ENCODE peak calls at places on chromosomes 12 and 14, in six cellular contexts. One of them, this sample, is unnamed. For H3K27me3, the result is how much of the 10 kb centered on the place peaks cover.

GRCh38 chr14:74161526-74162158 is 76.9 kb downstream of the LIN52 start:
- DNase-seq in tibial artery: no peak
- DNase-seq in CD8-positive, alpha-beta T cell: no peak
- DNase-seq in ovary: no peak
- DNase-seq in HCT116: no peak
- DNase-seq in CD4-positive, alpha-beta T cell: no peak
- DNase-seq in this sample: no peak

GRCh38 chr12:53505555-53506449 is 1.5 kb downstream of the NPFF start:
- DNase-seq in tibial artery: no peak
- DNase-seq in CD8-positive, alpha-beta T cell: no peak
- DNase-seq in ovary: peak
- DNase-seq in HCT116: no peak
- DNase-seq in CD4-positive, alpha-beta T cell: no peak
- DNase-seq in this sample: no peak

GRCh38 chr14:90693413-90693812 is 122.8 kb downstream of the TTC7B start:
- DNase-seq in tibial artery: no peak
- DNase-seq in CD8-positive, alpha-beta T cell: no peak
- DNase-seq in ovary: no peak
- DNase-seq in HCT116: no peak
- DNase-seq in CD4-positive, alpha-beta T cell: no peak
- DNase-seq in this sample: no peak

GRCh38 chr14:66508846-66509621 is 1.1 kb downstream of the GPHN start:
- DNase-seq in tibial artery: peak
- DNase-seq in CD8-positive, alpha-beta T cell: peak
- DNase-seq in ovary: peak
- DNase-seq in HCT116: no peak
- DNase-seq in CD4-positive, alpha-beta T cell: peak
- DNase-seq in this sample: peak

GRCh38 chr12:107642240-107642639 is 43.4 kb upstream of the PWP1 start:
- DNase-seq in tibial artery: no peak
- DNase-seq in CD8-positive, alpha-beta T cell: no peak
- DNase-seq in ovary: no peak
- DNase-seq in HCT116: no peak
- DNase-seq in CD4-positive, alpha-beta T cell: no peak
- DNase-seq in this sample: no peak

GRCh38 chr14:91744068-91744480 is 12.2 kb upstream of the CATSPERB start:
- DNase-seq in tibial artery: no peak
- DNase-seq in CD8-positive, alpha-beta T cell: no peak
- DNase-seq in ovary: no peak
- DNase-seq in HCT116: peak
- DNase-seq in CD4-positive, alpha-beta T cell: no peak
- DNase-seq in this sample: no peak

GRCh38 chr14:95189400-95190162 is 32.3 kb upstream of the DICER1 start:
- DNase-seq in tibial artery: no peak
- DNase-seq in CD8-positive, alpha-beta T cell: no peak
- DNase-seq in ovary: no peak
- DNase-seq in HCT116: no peak
- DNase-seq in CD4-positive, alpha-beta T cell: no peak
- DNase-seq in this sample: no peak

GRCh38 chr14:63881926-63882325 is 29.1 kb downstream of the SYNE2 start:
- DNase-seq in tibial artery: peak
- DNase-seq in CD8-positive, alpha-beta T cell: no peak
- DNase-seq in ovary: no peak
- DNase-seq in HCT116: no peak
- DNase-seq in CD4-positive, alpha-beta T cell: no peak
- DNase-seq in this sample: no peak

GRCh38 chr12:68565391-68565903 is 45.3 kb upstream of the RAP1B start:
- DNase-seq in tibial artery: no peak
- DNase-seq in CD8-positive, alpha-beta T cell: no peak
- DNase-seq in ovary: no peak
- DNase-seq in HCT116: no peak
- DNase-seq in CD4-positive, alpha-beta T cell: no peak
- DNase-seq in this sample: peak

GRCh38 chr12:121128908-121129704 is 3.6 kb upstream of the P2RX7 start:
- DNase-seq in tibial artery: peak
- DNase-seq in CD8-positive, alpha-beta T cell: peak
- DNase-seq in ovary: peak
- DNase-seq in HCT116: no peak
- DNase-seq in CD4-positive, alpha-beta T cell: peak
- DNase-seq in this sample: no peak

GRCh38 chr14:39212034-39212433 is 21.7 kb upstream of the MIA2 start:
- DNase-seq in tibial artery: no peak
- DNase-seq in CD8-positive, alpha-beta T cell: no peak
- DNase-seq in ovary: no peak
- DNase-seq in HCT116: no peak
- DNase-seq in CD4-positive, alpha-beta T cell: no peak
- DNase-seq in this sample: peak

GRCh38 chr12:88566430-88566829 is 13.8 kb downstream of the KITLG start:
- DNase-seq in tibial artery: no peak
- DNase-seq in CD8-positive, alpha-beta T cell: no peak
- DNase-seq in ovary: no peak
- DNase-seq in HCT116: no peak
- DNase-seq in CD4-positive, alpha-beta T cell: no peak
- DNase-seq in this sample: peak

GRCh38 chr14:37638599-37638998 is 43.2 kb downstream of the TTC6 start:
- DNase-seq in tibial artery: no peak
- DNase-seq in CD8-positive, alpha-beta T cell: no peak
- DNase-seq in ovary: no peak
- DNase-seq in HCT116: no peak
- DNase-seq in CD4-positive, alpha-beta T cell: no peak
- DNase-seq in this sample: no peak

GRCh38 chr14:98964171-98964570 is 307.8 kb downstream of the BCL11B start:
- DNase-seq in tibial artery: no peak
- DNase-seq in CD8-positive, alpha-beta T cell: no peak
- DNase-seq in ovary: no peak
- DNase-seq in HCT116: no peak
- DNase-seq in CD4-positive, alpha-beta T cell: no peak
- DNase-seq in this sample: no peak

GRCh38 chr14:68401320-68401719 is 391.5 kb downstream of the ZFP36L1 start:
- DNase-seq in tibial artery: no peak
- DNase-seq in CD8-positive, alpha-beta T cell: no peak
- DNase-seq in ovary: no peak
- DNase-seq in HCT116: peak
- DNase-seq in CD4-positive, alpha-beta T cell: no peak
- DNase-seq in this sample: peak

GRCh38 chr12:50985322-50985721 is 33.0 kb downstream of the HIGD1C start:
- DNase-seq in tibial artery: peak
- DNase-seq in CD8-positive, alpha-beta T cell: no peak
- DNase-seq in ovary: no peak
- DNase-seq in HCT116: peak
- DNase-seq in CD4-positive, alpha-beta T cell: no peak
- DNase-seq in this sample: peak

GRCh38 chr12:125191361-125192087 is 126.3 kb downstream of the AACS start:
- DNase-seq in tibial artery: no peak
- DNase-seq in CD8-positive, alpha-beta T cell: no peak
- DNase-seq in ovary: no peak
- DNase-seq in HCT116: no peak
- DNase-seq in CD4-positive, alpha-beta T cell: no peak
- DNase-seq in this sample: no peak

GRCh38 chr12:16437926-16438325 is 90.5 kb downstream of the MGST1 start:
- DNase-seq in tibial artery: no peak
- DNase-seq in CD8-positive, alpha-beta T cell: no peak
- DNase-seq in ovary: no peak
- DNase-seq in HCT116: no peak
- DNase-seq in CD4-positive, alpha-beta T cell: no peak
- DNase-seq in this sample: no peak

GRCh38 chr14:36988989-36989388 is 183.4 kb downstream of the SLC25A21 start:
- DNase-seq in tibial artery: no peak
- DNase-seq in CD8-positive, alpha-beta T cell: no peak
- DNase-seq in ovary: no peak
- DNase-seq in HCT116: no peak
- DNase-seq in CD4-positive, alpha-beta T cell: no peak
- DNase-seq in this sample: no peak

GRCh38 chr12:51028126-51028810 is 2.1 kb upstream of the SLC11A2 start:
- DNase-seq in tibial artery: peak
- DNase-seq in CD8-positive, alpha-beta T cell: no peak
- DNase-seq in ovary: no peak
- DNase-seq in HCT116: no peak
- DNase-seq in CD4-positive, alpha-beta T cell: peak
- DNase-seq in this sample: peak

GRCh38 chr12:54984602-54985376 is at the start of gene TESPA1:
- DNase-seq in tibial artery: peak
- DNase-seq in CD8-positive, alpha-beta T cell: peak
- DNase-seq in ovary: peak
- DNase-seq in HCT116: no peak
- DNase-seq in CD4-positive, alpha-beta T cell: peak
- DNase-seq in this sample: no peak

GRCh38 chr14:75523771-75524171 is 1.5 kb downstream of the BATF start:
- DNase-seq in tibial artery: no peak
- DNase-seq in CD8-positive, alpha-beta T cell: no peak
- DNase-seq in ovary: no peak
- DNase-seq in HCT116: no peak
- DNase-seq in CD4-positive, alpha-beta T cell: no peak
- DNase-seq in this sample: no peak

GRCh38 chr12:81811066-81811777 is 52.1 kb upstream of the PPFIA2 start:
- DNase-seq in tibial artery: peak
- DNase-seq in CD8-positive, alpha-beta T cell: no peak
- DNase-seq in ovary: no peak
- DNase-seq in HCT116: no peak
- DNase-seq in CD4-positive, alpha-beta T cell: no peak
- DNase-seq in this sample: no peak

GRCh38 chr12:76024102-76024781 is 7.3 kb downstream of the PHLDA1 start:
- DNase-seq in tibial artery: no peak
- DNase-seq in CD8-positive, alpha-beta T cell: no peak
- DNase-seq in ovary: no peak
- DNase-seq in HCT116: no peak
- DNase-seq in CD4-positive, alpha-beta T cell: no peak
- DNase-seq in this sample: peak

DNA sequence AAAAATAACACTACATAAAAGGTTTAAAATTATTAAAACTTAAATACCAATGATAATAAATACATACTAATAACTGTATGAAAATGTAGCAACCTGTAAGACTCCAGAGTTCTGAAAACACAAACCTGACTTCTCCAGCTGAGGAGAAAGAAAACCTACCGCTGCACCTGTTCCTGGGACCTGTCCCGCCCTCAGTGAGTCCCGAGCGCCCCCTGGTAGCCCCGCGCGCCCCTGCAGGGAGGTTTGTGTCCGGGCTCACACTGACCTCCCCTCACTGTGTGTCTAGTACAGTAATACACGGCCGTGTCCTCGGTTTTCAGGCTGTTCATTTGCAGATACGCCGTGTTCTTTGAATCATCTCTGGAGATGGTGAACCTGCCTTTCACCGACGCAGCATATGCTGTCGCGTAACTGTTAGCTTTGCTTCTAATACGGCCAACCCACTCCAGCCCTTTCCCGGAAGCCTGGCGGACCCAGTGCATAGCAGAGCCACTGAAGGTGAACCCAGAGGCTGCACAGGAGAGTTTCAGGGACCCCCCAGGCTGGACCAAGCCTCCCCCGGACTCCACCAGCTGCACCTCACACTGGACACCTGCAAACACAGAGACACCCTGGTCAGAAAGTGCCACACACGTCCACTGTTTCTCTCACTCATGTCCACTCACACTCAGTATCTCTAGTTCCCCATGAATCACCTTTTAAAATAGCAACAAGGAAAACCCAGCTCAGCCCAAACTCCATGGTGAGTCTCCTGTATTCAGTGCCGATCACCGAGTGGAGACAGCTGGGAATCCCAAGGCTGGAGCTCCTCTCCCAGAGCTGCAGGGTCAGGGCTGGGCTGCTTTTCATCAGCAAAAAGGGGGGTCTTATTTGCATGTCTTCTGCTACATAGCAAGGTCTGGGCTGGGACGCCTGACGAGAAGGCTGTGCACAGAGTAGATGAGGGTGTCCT is 1276.3 kb downstream of the TMEM121 start:
- DNase-seq in tibial artery: no peak
- DNase-seq in CD8-positive, alpha-beta T cell: no peak
- DNase-seq in ovary: peak
- DNase-seq in HCT116: no peak
- DNase-seq in CD4-positive, alpha-beta T cell: no peak
- DNase-seq in this sample: no peak
- TF ChIP-seq CTCF in tibial artery: no peak
- TF ChIP-seq CTCF in CD8-positive, alpha-beta T cell: peak
- TF ChIP-seq CTCF in ovary: no peak
- TF ChIP-seq CTCF in HCT116: no peak
- TF ChIP-seq CTCF in CD4-positive, alpha-beta T cell: no peak
- TF ChIP-seq CTCF in this sample: no peak

GRCh38 chr12:128267651-128268347 is 829 bp downstream of the TMEM132C start:
- DNase-seq in tibial artery: no peak
- DNase-seq in CD8-positive, alpha-beta T cell: no peak
- DNase-seq in ovary: peak
- DNase-seq in HCT116: no peak
- DNase-seq in CD4-positive, alpha-beta T cell: no peak
- DNase-seq in this sample: no peak

GRCh38 chr12:128266559-128267245 is at the start of gene TMEM132C:
- DNase-seq in tibial artery: no peak
- DNase-seq in CD8-positive, alpha-beta T cell: no peak
- DNase-seq in ovary: peak
- DNase-seq in HCT116: no peak
- DNase-seq in CD4-positive, alpha-beta T cell: no peak
- DNase-seq in this sample: no peak

GRCh38 chr12:128268348-128268725 is 1.4 kb downstream of the TMEM132C start:
- DNase-seq in tibial artery: no peak
- DNase-seq in CD8-positive, alpha-beta T cell: no peak
- DNase-seq in ovary: peak
- DNase-seq in HCT116: no peak
- DNase-seq in CD4-positive, alpha-beta T cell: no peak
- DNase-seq in this sample: no peak

GRCh38 chr12:128266086-128266485 is 884 bp upstream of the TMEM132C start:
- DNase-seq in tibial artery: no peak
- DNase-seq in CD8-positive, alpha-beta T cell: no peak
- DNase-seq in ovary: peak
- DNase-seq in HCT116: no peak
- DNase-seq in CD4-positive, alpha-beta T cell: no peak
- DNase-seq in this sample: no peak

GRCh38 chr12:128267246-128267622 is 264 bp downstream of the TMEM132C start:
- DNase-seq in tibial artery: no peak
- DNase-seq in CD8-positive, alpha-beta T cell: no peak
- DNase-seq in ovary: peak
- DNase-seq in HCT116: no peak
- DNase-seq in CD4-positive, alpha-beta T cell: no peak
- DNase-seq in this sample: no peak
- H3K27me3 ChIP-seq in tibial artery: under half
- H3K27me3 ChIP-seq in CD8-positive, alpha-beta T cell: under half
- H3K27me3 ChIP-seq in ovary: under half
- H3K27me3 ChIP-seq in HCT116: under half
- H3K27me3 ChIP-seq in CD4-positive, alpha-beta T cell: under half
- H3K27me3 ChIP-seq in this sample: under half

DNA sequence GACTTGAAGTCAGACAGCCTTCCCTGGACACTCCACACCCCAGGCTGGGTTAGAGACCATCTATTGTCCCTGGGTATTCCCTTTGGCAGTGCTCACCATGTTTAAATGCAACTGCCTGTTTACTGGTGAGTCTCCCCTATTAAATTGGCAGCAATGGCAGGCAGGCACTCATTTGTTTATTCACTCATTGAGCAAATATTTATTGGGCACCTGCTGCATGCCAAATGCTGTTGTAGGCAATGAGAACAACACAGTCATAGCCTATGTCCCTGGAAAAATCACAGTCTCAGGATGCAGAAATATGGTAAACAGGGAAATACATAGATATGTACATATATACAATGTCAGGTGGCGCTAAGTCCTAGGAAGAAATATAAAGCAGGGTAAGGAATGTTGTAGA is 212.8 kb downstream of the SUDS3 start:
- DNase-seq in tibial artery: no peak
- DNase-seq in CD8-positive, alpha-beta T cell: no peak
- DNase-seq in ovary: no peak
- DNase-seq in HCT116: no peak
- DNase-seq in CD4-positive, alpha-beta T cell: no peak
- DNase-seq in this sample: no peak
- TF ChIP-seq CTCF in tibial artery: no peak
- TF ChIP-seq CTCF in CD8-positive, alpha-beta T cell: no peak
- TF ChIP-seq CTCF in ovary: no peak
- TF ChIP-seq CTCF in HCT116: no peak
- TF ChIP-seq CTCF in CD4-positive, alpha-beta T cell: no peak
- TF ChIP-seq CTCF in this sample: no peak

GRCh38 chr12:57724003-57724935 is 14.3 kb downstream of the AGAP2 start:
- DNase-seq in tibial artery: no peak
- DNase-seq in CD8-positive, alpha-beta T cell: no peak
- DNase-seq in ovary: no peak
- DNase-seq in HCT116: no peak
- DNase-seq in CD4-positive, alpha-beta T cell: no peak
- DNase-seq in this sample: no peak
- H3K27me3 ChIP-seq in tibial artery: under half
- H3K27me3 ChIP-seq in CD8-positive, alpha-beta T cell: under half
- H3K27me3 ChIP-seq in ovary: under half
- H3K27me3 ChIP-seq in HCT116: under half
- H3K27me3 ChIP-seq in CD4-positive, alpha-beta T cell: under half
- H3K27me3 ChIP-seq in this sample: under half